ENCODE peak calls at places on chromosome 22, in six cellular contexts. X is neural progenitor cell, N is pancreas, W is colonic mucosa, P is lung, G is fibroblast of pulmonary artery. M is an unnamed sample.

GRCh38 chr22:24430431-24431308 is 3.3 kb downstream of the ADORA2A start:
- DNase-seq in X (no peak), N (no peak), W (no peak), P (no peak), G (no peak), M (no peak)

GRCh38 chr22:42805998-42806481 is 51.0 kb downstream of the ARFGAP3 start:
- DNase-seq in X (peak), N (peak), W (no peak), P (peak), G (no peak), M (no peak)

GRCh38 chr22:50701428-50702154 is 29.0 kb downstream of the SHANK3 start:
- DNase-seq in X (no peak), N (no peak), W (no peak), P (no peak), G (no peak), M (no peak)

GRCh38 chr22:37797874-37798500 is 9.7 kb upstream of the GCAT start:
- DNase-seq in X (no peak), N (no peak), W (no peak), P (no peak), G (no peak), M (no peak)

GRCh38 chr22:43402128-43402527 is 9.7 kb upstream of the MPPED1 start:
- DNase-seq in X (no peak), N (no peak), W (no peak), P (no peak), G (no peak), M (no peak)

GRCh38 chr22:46262449-46263207 is 515 bp downstream of the PKDREJ start:
- DNase-seq in X (peak), N (peak), W (peak), P (peak), G (peak), M (peak)

GRCh38 chr22:50340157-50340879 is 2.8 kb upstream of the PPP6R2 start:
- DNase-seq in X (peak), N (no peak), W (no peak), P (no peak), G (peak), M (peak)

GRCh38 chr22:49191506-49191980 is 636.1 kb downstream of the BRD1 start:
- DNase-seq in X (no peak), N (no peak), W (no peak), P (no peak), G (no peak), M (no peak)

GRCh38 chr22:37182101-37182948 is 5.7 kb downstream of the C1QTNF6 start:
- DNase-seq in X (no peak), N (no peak), W (no peak), P (no peak), G (no peak), M (no peak)

GRCh38 chr22:17627961-17628303 is 617 bp downstream of the ATP6V1E1 start:
- DNase-seq in X (no peak), N (no peak), W (peak), P (no peak), G (no peak), M (no peak)

GRCh38 chr22:47928626-47929025 is 1166.2 kb downstream of the TBC1D22A start:
- DNase-seq in X (no peak), N (no peak), W (no peak), P (no peak), G (no peak), M (no peak)

GRCh38 chr22:24486501-24486921 is 8.6 kb upstream of the UPB1 start:
- DNase-seq in X (no peak), N (no peak), W (no peak), P (no peak), G (peak), M (peak)

GRCh38 chr22:41619979-41620645 is 731 bp downstream of the DESI1 start:
- DNase-seq in X (peak), N (peak), W (peak), P (peak), G (no peak), M (no peak)

GRCh38 chr22:22720724-22721261 is 76.4 kb downstream of the GGTLC2 start:
- DNase-seq in X (no peak), N (no peak), W (no peak), P (no peak), G (peak), M (peak)

GRCh38 chr22:48199667-48200066 is 1437.2 kb downstream of the TBC1D22A start:
- DNase-seq in X (no peak), N (no peak), W (peak), P (no peak), G (no peak), M (no peak)

GRCh38 chr22:38316340-38317236 is 645 bp downstream of the CSNK1E start:
- DNase-seq in X (peak), N (peak), W (peak), P (peak), G (peak), M (peak)

GRCh38 chr22:24875862-24876506 is 70.0 kb downstream of the SGSM1 start:
- DNase-seq in X (peak), N (no peak), W (no peak), P (no peak), G (peak), M (no peak)

GRCh38 chr22:22733881-22734373 is 89.5 kb downstream of the GGTLC2 start:
- DNase-seq in X (no peak), N (no peak), W (no peak), P (no peak), G (no peak), M (no peak)

GRCh38 chr22:43543522-43544281 is 131.9 kb downstream of the MPPED1 start:
- DNase-seq in X (no peak), N (no peak), W (no peak), P (no peak), G (no peak), M (no peak)

GRCh38 chr22:39593061-39593930 is 22.7 kb downstream of the CACNA1I start:
- DNase-seq in X (no peak), N (no peak), W (no peak), P (no peak), G (no peak), M (peak)
- H3K4me3 ChIP-seq in X (no peak), N (no peak), W (no peak), P (no peak), G (no peak), M (no peak)

GRCh38 chr22:31821572-31821971 is 67.8 kb downstream of the DEPDC5 start:
- DNase-seq in X (no peak), N (no peak), W (no peak), P (no peak), G (no peak), M (no peak)

GRCh38 chr22:31816750-31817149 is 62.9 kb downstream of the DEPDC5 start:
- DNase-seq in X (no peak), N (no peak), W (no peak), P (no peak), G (no peak), M (no peak)

GRCh38 chr22:31822523-31822922 is 68.7 kb downstream of the DEPDC5 start:
- DNase-seq in X (no peak), N (peak), W (no peak), P (no peak), G (no peak), M (no peak)

GRCh38 chr22:31820655-31821054 is 66.8 kb downstream of the DEPDC5 start:
- DNase-seq in X (no peak), N (no peak), W (no peak), P (no peak), G (no peak), M (no peak)

DNA sequence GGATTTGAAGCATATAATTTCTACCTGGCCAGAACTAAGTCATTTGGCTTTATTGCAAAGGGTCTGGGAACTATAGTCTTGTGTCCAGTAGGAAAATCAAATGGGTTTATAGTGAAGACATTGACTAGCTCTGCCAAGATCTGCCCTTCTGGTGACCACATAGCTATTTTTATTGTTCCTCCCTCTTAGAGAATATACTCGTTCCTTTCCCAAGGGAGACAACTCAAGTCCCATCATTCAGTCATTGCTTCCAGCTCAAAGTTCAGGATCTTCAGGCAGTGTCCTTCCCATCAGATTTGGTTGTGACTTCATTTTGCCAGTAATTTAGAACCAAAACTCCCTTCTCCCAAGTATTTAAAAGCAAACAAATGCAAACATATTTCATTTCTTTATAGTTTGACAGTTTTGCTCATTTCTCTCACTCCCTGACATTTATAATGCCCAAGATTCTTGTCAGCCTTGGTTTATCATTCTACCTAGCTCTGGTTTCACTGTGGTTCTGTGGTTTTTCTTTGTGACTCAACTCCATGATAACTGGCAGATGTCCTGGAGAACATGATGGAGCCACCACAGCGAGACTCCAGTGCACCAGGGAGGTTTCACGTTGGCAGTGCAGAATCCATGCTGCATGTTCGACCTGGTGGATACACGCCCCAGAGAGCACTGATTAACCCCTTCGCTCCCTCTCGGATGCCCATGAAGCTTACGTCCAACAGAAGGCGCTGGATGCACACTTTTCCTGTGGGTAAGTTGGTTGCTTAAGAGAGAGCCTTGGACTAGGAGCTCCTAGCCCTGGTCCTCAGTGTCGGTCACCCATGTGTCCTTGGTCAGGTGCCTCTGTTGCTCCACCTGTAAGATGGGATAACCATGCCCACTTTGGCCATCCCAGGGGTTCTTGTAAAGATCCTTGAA is 64.9 kb downstream of the DEPDC5 start:
- DNase-seq in X (peak), N (no peak), W (no peak), P (no peak), G (no peak), M (peak)
- TF ChIP-seq CTCF in X (peak), N (no peak), W (no peak), P (no peak), G (no peak), M (no peak)

DNA sequence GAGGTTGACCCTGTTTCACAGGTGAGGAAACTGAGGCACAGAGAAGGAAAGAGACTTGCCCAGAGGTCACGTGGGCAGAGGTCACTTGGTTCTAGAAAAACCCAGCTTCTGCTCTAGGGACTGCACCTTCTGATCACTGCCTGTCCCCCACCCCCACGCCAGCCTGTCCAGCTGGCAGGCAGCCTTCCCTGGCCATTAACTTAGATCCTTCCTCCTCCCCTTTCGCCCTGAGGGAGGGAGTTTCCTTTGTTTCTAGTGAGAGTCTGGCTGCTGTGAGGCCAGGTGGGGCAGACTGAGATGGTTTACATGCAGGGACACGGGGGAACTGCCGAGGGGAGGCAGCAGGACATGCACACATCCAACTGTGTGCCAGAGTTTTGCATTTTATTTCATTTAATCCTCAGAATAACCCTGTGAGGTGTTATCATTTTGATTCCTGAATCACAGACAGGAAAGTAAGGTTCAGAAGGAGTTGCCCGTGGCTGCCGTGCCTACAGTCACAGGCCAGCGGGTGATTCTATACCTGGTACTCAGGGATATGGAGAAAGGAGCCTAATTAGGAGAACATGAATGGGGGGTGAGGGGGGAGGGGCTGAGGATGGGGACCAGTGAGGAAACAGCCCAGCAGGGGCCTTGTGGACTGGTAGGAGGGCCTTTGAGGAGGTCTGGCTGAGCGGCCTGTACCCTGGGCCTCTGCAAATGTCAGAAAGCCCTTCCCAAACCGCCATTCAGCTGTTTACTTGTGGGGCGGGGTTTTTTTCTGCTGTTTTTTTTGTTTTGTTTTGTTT is 3.4 kb downstream of the FAM83F start:
- DNase-seq in X (peak), N (peak), W (peak), P (no peak), G (peak), M (no peak)
- H3K4me3 ChIP-seq in X (peak), N (peak), W (no peak), P (no peak), G (no peak), M (no peak)

GRCh38 chr22:28440517-28441366 is 238.9 kb downstream of the TTC28 start:
- DNase-seq in X (no peak), N (peak), W (no peak), P (no peak), G (peak), M (peak)
- TF ChIP-seq CTCF in X (no peak), N (no peak), W (no peak), P (no peak), G (no peak), M (peak)

GRCh38 chr22:45210577-45211431 is 29.9 kb downstream of the KIAA0930 start:
- DNase-seq in X (no peak), N (no peak), W (no peak), P (no peak), G (no peak), M (peak)

GRCh38 chr22:45211435-45211834 is 29.3 kb downstream of the KIAA0930 start:
- DNase-seq in X (no peak), N (no peak), W (no peak), P (no peak), G (no peak), M (no peak)

GRCh38 chr22:45211848-45212247 is 28.8 kb downstream of the KIAA0930 start:
- DNase-seq in X (no peak), N (no peak), W (no peak), P (no peak), G (peak), M (peak)

GRCh38 chr22:45212306-45212709 is 28.4 kb downstream of the KIAA0930 start:
- DNase-seq in X (peak), N (no peak), W (peak), P (peak), G (peak), M (peak)

GRCh38 chr22:45212992-45213751 is 27.5 kb downstream of the KIAA0930 start:
- DNase-seq in X (no peak), N (no peak), W (no peak), P (no peak), G (peak), M (peak)
- H3K4me3 ChIP-seq in X (peak), N (no peak), W (no peak), P (no peak), G (peak), M (peak)

GRCh38 chr22:20130319-20130718 is 1.3 kb upstream of the ZDHHC8 start:
- DNase-seq in X (no peak), N (no peak), W (no peak), P (no peak), G (no peak), M (no peak)
- TF ChIP-seq CTCF in X (no peak), N (no peak), W (no peak), P (no peak), G (no peak), M (no peak)

DNA sequence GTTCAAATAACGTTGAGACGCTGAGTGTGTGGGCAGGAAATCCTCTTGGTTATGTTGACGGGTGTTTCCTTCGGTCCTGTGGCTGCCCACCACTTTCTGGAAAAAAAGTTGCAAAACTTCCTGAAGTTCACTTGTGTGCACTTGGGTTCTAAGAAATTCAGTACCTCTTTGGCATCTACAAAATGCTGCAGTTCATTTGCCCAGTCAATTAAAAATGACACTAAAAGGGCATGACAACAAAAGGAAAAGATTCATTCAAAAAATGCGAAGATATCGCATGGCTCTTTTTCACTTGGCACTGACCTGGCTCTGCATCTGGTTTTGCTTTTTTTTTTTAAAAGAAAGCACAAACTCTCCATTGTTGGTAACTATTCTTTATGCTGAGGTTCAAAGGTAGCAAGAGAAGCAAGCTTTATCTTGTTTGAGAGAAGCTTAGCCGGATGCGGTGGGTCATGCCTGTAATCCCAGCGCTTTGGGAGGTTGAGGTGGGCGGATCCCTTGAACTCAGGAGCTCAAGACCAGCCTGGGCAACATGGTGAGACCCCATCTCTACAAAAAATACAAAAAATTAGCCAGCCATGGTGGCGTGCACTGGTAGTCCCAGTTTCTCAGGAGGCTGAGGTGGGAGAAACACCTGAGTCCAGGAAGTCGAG is 10.6 kb upstream of the XBP1 start:
- DNase-seq in X (no peak), N (no peak), W (no peak), P (no peak), G (peak), M (peak)
- H3K4me3 ChIP-seq in X (no peak), N (no peak), W (no peak), P (no peak), G (no peak), M (no peak)

DNA sequence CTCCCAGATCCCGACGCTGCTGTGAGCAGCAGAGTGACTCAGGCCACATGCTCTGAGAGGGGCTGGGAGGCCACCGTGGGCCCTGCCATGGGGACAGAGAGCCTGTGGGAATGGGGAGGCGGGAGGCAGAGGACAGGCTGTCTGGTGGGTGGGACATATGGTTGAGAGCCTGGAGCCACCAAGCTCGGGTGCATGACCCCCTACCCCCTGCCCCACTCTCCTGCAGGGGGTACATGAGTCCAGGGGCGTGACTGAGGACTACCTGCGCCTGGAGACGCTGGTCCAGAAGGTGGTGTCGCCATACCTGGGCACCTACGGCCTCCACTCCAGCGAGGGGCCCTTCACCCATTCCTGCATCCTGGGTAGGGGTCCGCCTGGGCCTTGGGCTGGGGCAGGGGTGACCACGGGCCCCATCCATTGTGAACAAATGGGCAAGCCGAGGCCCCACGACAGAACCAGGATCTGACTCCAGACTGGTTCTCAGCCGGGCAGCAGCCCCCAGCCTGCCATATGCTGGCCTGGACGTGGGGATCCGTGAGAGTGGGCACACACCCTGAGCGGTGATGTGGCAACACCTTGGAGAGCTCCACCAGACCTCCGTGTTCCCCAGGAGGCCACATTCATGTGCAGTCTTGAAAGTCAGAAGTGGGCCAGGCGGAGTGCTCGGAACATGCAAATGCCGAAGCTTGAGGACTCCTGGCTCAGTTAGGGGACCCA is 17.4 kb upstream of the ARHGAP8 start:
- DNase-seq in X (peak), N (no peak), W (no peak), P (no peak), G (no peak), M (no peak)
- TF ChIP-seq CTCF in X (no peak), N (no peak), W (no peak), P (no peak), G (no peak), M (no peak)

DNA sequence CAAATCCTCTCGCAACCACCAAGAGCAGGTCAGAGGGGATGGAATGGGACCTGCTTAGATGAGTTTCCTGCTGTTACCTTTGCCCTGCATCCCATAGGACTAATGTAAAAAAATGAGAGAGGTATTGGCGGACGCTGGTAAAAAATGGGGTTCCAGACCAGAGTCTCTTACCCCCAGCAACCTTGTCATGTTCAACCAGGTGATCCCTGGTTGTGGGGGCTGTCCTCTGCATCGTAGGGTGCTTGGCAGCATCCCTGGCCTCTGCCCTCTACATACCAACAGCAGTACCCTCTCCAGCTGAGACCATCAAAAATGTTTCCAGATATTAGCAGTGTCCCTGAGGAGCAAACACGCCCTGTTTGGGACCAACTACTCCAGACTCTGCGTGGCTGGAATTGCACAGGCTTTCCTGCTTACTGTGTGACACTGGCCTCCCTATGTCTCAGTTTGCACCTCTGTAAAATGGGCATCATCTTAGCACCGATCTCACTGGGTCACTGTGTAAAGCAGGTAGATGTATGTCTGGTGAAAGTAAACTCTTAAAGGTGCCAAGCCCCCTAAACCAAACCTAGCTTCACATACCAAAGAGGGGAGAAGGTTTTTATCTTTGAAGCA is 1.5 kb downstream of the APOL6 start:
- DNase-seq in X (no peak), N (no peak), W (no peak), P (peak), G (no peak), M (no peak)
- H3K4me3 ChIP-seq in X (no peak), N (peak), W (peak), P (peak), G (peak), M (peak)